ENCODE peak calls at places on chromosome 4, in four cellular contexts. B is posterior cingulate gyrus, T is omental fat pad, L is GM18507. M is an unnamed sample.

GRCh38 chr4:176592976-176593375 is 199.7 kb downstream of the VEGFC start:
- DNase-seq in B (no peak), T (no peak), L (no peak), M (no peak)

GRCh38 chr4:91525627-91526026 is 778.1 kb upstream of the GRID2 start:
- DNase-seq in L (no peak), B (no peak), T (no peak), M (no peak)

GRCh38 chr4:80265571-80266266 is 745 bp upstream of the FGF5 start:
- DNase-seq in T (no peak), L (no peak), B (peak), M (no peak)

GRCh38 chr4:170111546-170111945 is 21.8 kb upstream of the AADAT start:
- DNase-seq in L (no peak), T (no peak), B (no peak), M (no peak)

GRCh38 chr4:14415146-14415545 is 587.1 kb upstream of the CPEB2 start:
- DNase-seq in L (no peak), B (no peak), T (no peak), M (peak)

GRCh38 chr4:103201724-103202123 is 3.6 kb upstream of the CENPE start:
- DNase-seq in T (no peak), L (no peak), B (no peak), M (no peak)

GRCh38 chr4:26826721-26827120 is 33.9 kb upstream of the STIM2 start:
- DNase-seq in T (no peak), B (no peak), L (peak), M (no peak)

GRCh38 chr4:83679692-83680091 is 143.8 kb downstream of the GPAT3 start:
- DNase-seq in T (no peak), B (no peak), L (no peak), M (no peak)

GRCh38 chr4:184815046-184815877 is 10.5 kb downstream of the ACSL1 start:
- DNase-seq in B (peak), T (no peak), L (no peak), M (no peak)

GRCh38 chr4:46656071-46656470 is 253.0 kb downstream of the COX7B2 start:
- DNase-seq in B (no peak), L (no peak), T (no peak), M (no peak)

GRCh38 chr4:13933163-13933562 is 305.6 kb upstream of the BOD1L1 start:
- DNase-seq in B (no peak), L (no peak), T (no peak), M (no peak)

GRCh38 chr4:40865696-40866095 is 115.9 kb downstream of the NSUN7 start:
- DNase-seq in L (no peak), B (no peak), T (no peak), M (no peak)

GRCh38 chr4:1960170-1960825 is 48.5 kb downstream of the NELFA start:
- DNase-seq in T (no peak), B (no peak), L (no peak), M (no peak)

GRCh38 chr4:100421356-100421978 is 96.4 kb downstream of the EMCN start:
- DNase-seq in L (no peak), B (no peak), T (no peak), M (no peak)

GRCh38 chr4:169823685-169824084 is 65.9 kb upstream of the HPF1 start:
- DNase-seq in B (no peak), L (no peak), T (no peak), M (peak)

GRCh38 chr4:78565971-78566372 is 14.4 kb downstream of the ANXA3 start:
- DNase-seq in L (no peak), B (no peak), T (no peak), M (no peak)

M was measured in KG1.